ENCODE peak calls at places on chromosomes 1 and 21, in five cellular contexts. U is activated CD4-positive, alpha-beta T cell treated with anti-CD3 and anti-CD28 coated beads, Interleukin-2, amount 50 U/mL, for 48 hours; A is GM23248; Y is MCF 10A; L is iPS-NIHi11. N is an unnamed sample.

GRCh38 chr1:51264470-51264869 is 28.4 kb downstream of the RNF11 start:
- DNase-seq in U (no peak), L (no peak), A (peak; percentile 92), Y (peak; percentile 63), N (peak; percentile 65)

GRCh38 chr1:20633190-20634064 is at the start of gene PINK1:
- DNase-seq in L (peak; percentile 93), U (peak; percentile 78), A (peak; percentile 85), Y (peak; percentile 71), N (peak; percentile 49)

GRCh38 chr1:67723620-67724019 is 38.6 kb downstream of the GADD45A start:
- DNase-seq in A (peak; percentile 91), L (no peak), U (peak; percentile 3), Y (peak; percentile 77), N (peak; percentile 78)

GRCh38 chr1:43704838-43705237 is 2.5 kb upstream of the ST3GAL3 start:
- DNase-seq in Y (peak; percentile 58), U (no peak), L (no peak), A (peak; percentile 75), N (no peak)

GRCh38 chr1:12580054-12580887 is 37.7 kb downstream of the DHRS3 start:
- DNase-seq in Y (peak; percentile 75), L (no peak), A (peak; percentile 68), U (no peak), N (peak; percentile 95)

GRCh38 chr1:77533660-77534295 is 148.7 kb downstream of the ZZZ3 start:
- DNase-seq in L (peak; percentile 83), U (peak; percentile 53), A (peak; percentile 79), Y (peak; percentile 71), N (peak; percentile 55)

GRCh38 chr1:54543729-54544496 is 4.1 kb upstream of the ACOT11 start:
- DNase-seq in L (peak; percentile 7), A (peak; percentile 86), U (no peak), Y (peak; percentile 45), N (peak; percentile 72)

GRCh38 chr1:67564193-67564592 is 120.8 kb upstream of the GADD45A start:
- DNase-seq in Y (no peak), A (peak; percentile 49), U (no peak), L (no peak), N (no peak)

GRCh38 chr21:41365377-41366107 is 3.7 kb downstream of the MX2 start:
- DNase-seq in U (no peak), L (no peak), A (no peak), Y (no peak), N (no peak)

GRCh38 chr1:172960019-172960418 is 90.7 kb downstream of the TNFSF18 start:
- DNase-seq in Y (no peak), U (no peak), L (no peak), A (peak; percentile 37), N (no peak)

GRCh38 chr1:59703918-59704378 is 110.8 kb upstream of the HOOK1 start:
- DNase-seq in A (no peak), L (no peak), U (no peak), Y (no peak), N (peak; percentile 74)

GRCh38 chr1:32627596-32628162 is 22.7 kb downstream of the ZBTB8OS start:
- DNase-seq in L (no peak), A (peak; percentile 53), Y (no peak), U (no peak), N (peak; percentile 20)

GRCh38 chr1:1978108-1978507 is 25.5 kb downstream of the CFAP74 start:
- DNase-seq in L (no peak), Y (no peak), A (no peak), U (no peak), N (no peak)

GRCh38 chr1:33997127-33998047 is 133.5 kb downstream of the HMGB4 start:
- DNase-seq in U (no peak), L (no peak), A (peak; percentile 56), Y (no peak), N (no peak)

GRCh38 chr1:33824971-33825370 is 38.9 kb upstream of the HMGB4 start:
- DNase-seq in Y (no peak), A (no peak), U (no peak), L (no peak), N (no peak)

GRCh38 chr21:14538477-14538876 is 7.6 kb downstream of the SAMSN1 start:
- DNase-seq in L (no peak), A (no peak), U (no peak), Y (no peak), N (no peak)

GRCh38 chr1:96488777-96489176 is 232.8 kb upstream of the PTBP2 start:
- DNase-seq in A (no peak), L (no peak), U (no peak), Y (no peak), N (no peak)

GRCh38 chr1:30506785-30507312 is 216.5 kb downstream of the MATN1 start:
- DNase-seq in U (no peak), Y (no peak), L (no peak), A (no peak), N (no peak)

GRCh38 chr1:156146749-156147405 is 6.5 kb upstream of the SEMA4A start:
- DNase-seq in U (no peak), A (peak; percentile 74), Y (peak; percentile 70), L (no peak), N (peak; percentile 48)

GRCh38 chr1:223775054-223775453 is 62.7 kb downstream of the CAPN2 start:
- DNase-seq in A (peak; percentile 71), Y (no peak), L (no peak), U (no peak), N (peak; percentile 51)

GRCh38 chr1:223802602-223803001 is 43.1 kb downstream of the TP53BP2 start:
- DNase-seq in L (no peak), A (peak; percentile 24), U (no peak), Y (no peak), N (no peak)

GRCh38 chr1:143735764-143736461 is 235.9 kb downstream of the FAM72C start:
- DNase-seq in U (no peak), L (no peak), Y (peak; percentile 87), A (peak; percentile 32), N (peak; percentile 3)